ENCODE peak calls at places on chromosomes 4 and X, in five cellular contexts. Y is PC-3, T is GM23338, V is activated B cell treated with CpG ODN at 0.5 μM for 24 hours, K is GM12878. X is an unnamed sample.

GRCh38 chrX:100719139-100719538 is 12.8 kb downstream of the SYTL4 start:
- DNase-seq in V (no peak), K (no peak), Y (no peak), T (no peak), X (no peak)

GRCh38 chr4:112563431-112564200 is 47.6 kb upstream of the NEUROG2 start:
- DNase-seq in V (no peak), T (no peak), Y (no peak), K (no peak), X (no peak)

GRCh38 chr4:6649216-6649615 is 8.7 kb downstream of the MRFAP1 start:
- DNase-seq in Y (no peak), V (no peak), K (no peak), T (peak), X (no peak)

GRCh38 chrX:101377542-101377941 is 8.4 kb downstream of the BTK start:
- DNase-seq in K (no peak), T (no peak), Y (no peak), V (no peak), X (no peak)

GRCh38 chrX:52422884-52423283 is 54.1 kb downstream of the XAGE2 start:
- DNase-seq in Y (peak), T (no peak), V (no peak), K (no peak), X (no peak)

GRCh38 chrX:22520128-22520828 is 247.6 kb downstream of the CBLL2 start:
- DNase-seq in K (no peak), Y (peak), T (no peak), V (no peak), X (no peak)

GRCh38 chrX:11704725-11705495 is 39.2 kb upstream of the ARHGAP6 start:
- DNase-seq in Y (no peak), K (no peak), T (peak), V (no peak), X (no peak)

GRCh38 chrX:114906978-114907510 is 110.4 kb downstream of the IL13RA2 start:
- DNase-seq in K (no peak), Y (no peak), V (no peak), T (peak), X (no peak)

GRCh38 chrX:23557070-23557469 is 110.2 kb upstream of the PRDX4 start:
- DNase-seq in V (no peak), T (no peak), K (no peak), Y (no peak), X (no peak)

GRCh38 chr4:97587912-97588311 is 555.4 kb downstream of the STPG2 start:
- DNase-seq in Y (peak), V (no peak), T (no peak), K (no peak), X (no peak)

GRCh38 chr4:38867478-38868054 is at the start of gene FAM114A1:
- DNase-seq in V (peak), Y (peak), K (no peak), T (peak), X (peak)

GRCh38 chrX:42398967-42399631 is 378.9 kb downstream of the PPP1R2C start:
- DNase-seq in Y (no peak), V (no peak), K (no peak), T (no peak), X (no peak)

GRCh38 chrX:51332188-51332942 is at the start of gene NUDT10:
- DNase-seq in T (peak), Y (no peak), V (peak), K (no peak), X (no peak)

GRCh38 chr4:1983846-1984405 is 24.8 kb downstream of the NELFA start:
- DNase-seq in V (no peak), T (no peak), Y (no peak), K (no peak), X (no peak)

GRCh38 chr4:17516980-17517379 is 2.0 kb downstream of the CLRN2 start:
- DNase-seq in K (no peak), V (no peak), Y (no peak), T (no peak), X (no peak)

GRCh38 chrX:33307954-33308353 is 96.6 kb upstream of the DMD start:
- DNase-seq in T (no peak), V (no peak), Y (peak), K (no peak), X (no peak)

GRCh38 chrX:101642086-101642485 is 17.6 kb downstream of the ARMCX2 start:
- DNase-seq in K (no peak), Y (no peak), T (no peak), V (no peak), X (no peak)

GRCh38 chr4:113468165-113469022 is 293.1 kb downstream of the CAMK2D start:
- DNase-seq in T (peak), Y (peak), V (no peak), K (no peak), X (no peak)

GRCh38 chr4:180828455-180829018 is 1414.7 kb upstream of the TENM3 start:
- DNase-seq in T (peak), Y (peak), V (no peak), K (no peak), X (no peak)

DNA sequence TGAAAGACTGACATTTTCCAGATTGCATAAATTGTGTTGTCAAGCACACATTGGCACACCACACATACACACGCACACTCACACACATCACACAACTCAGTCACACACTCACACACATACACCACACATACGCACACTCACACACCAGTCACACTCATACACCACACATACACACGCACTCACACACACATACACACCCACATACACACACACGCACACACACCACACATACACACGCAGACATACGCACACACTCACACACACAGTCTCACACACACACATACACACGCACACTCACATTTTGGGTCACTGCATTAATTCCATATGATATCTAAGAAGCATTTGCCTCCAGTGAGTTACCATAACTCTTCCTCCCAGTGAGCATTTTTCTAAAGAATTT is 578.3 kb upstream of the FRG1 start:
- DNase-seq in K (no peak), Y (no peak), T (no peak), V (no peak), X (no peak)
- TF ChIP-seq CTCF in K (no peak), Y (no peak), T (no peak), V (no peak), X (no peak)

DNA sequence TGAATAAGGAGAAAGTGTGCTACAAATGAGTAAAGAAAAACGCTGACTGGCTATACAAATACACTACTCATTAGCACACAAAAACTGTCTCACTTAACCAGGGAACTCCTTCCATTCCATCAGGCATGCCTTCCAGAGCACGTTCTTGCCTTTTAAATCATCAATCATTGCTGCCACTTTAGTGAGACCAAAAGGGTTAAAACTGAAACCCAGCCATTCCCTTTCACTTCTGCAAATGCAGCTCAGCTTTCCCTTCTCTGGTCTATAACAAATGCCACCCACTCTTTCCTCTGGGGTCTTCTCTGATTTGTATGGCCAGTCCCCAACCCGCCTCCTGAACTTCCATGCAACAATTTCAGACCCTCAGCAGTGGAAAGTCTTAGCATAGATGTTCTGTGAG is 231.5 kb downstream of the TRIML1 start:
- DNase-seq in Y (no peak), T (no peak), K (no peak), V (no peak), X (no peak)
- TF ChIP-seq CTCF in Y (no peak), T (no peak), K (no peak), V (no peak), X (no peak)

DNA sequence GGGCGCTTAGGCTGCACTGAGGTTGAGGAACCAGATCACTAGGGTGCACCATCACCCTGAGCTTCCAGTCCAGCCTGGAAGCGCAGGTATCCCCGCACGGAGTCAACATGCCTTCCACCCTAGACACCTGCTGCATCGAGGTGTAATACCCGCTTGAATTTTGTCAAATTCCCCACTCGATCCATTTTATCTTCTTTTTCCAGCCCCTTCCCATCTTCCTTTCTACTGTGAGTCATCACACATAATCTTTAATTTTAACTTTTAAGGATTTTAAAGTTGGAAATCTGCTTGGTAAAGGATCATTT is 824 bp downstream of the PLK4 start:
- DNase-seq in V (no peak), T (no peak), K (no peak), Y (no peak), X (no peak)
- TF ChIP-seq CTCF in V (no peak), T (peak), K (no peak), Y (peak), X (no peak)

DNA sequence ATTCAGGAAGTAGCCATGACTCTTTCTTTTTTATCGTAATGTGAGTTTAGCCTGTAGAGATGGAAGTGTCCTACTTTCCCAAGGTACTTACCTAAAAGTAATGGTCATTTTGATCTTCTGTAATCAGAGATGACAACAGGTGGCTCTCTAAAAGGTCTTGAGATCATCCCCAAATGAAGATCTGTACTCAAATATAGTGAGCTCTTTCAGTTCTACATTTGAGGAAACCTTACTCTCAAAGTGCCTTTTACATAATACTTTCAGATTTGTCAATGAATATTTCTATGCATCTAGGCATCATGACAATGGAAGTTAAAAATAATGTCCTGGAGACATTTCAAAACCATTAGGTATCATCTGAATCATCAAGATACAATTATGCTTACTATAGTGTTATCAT is 17.2 kb upstream of the MND1 start:
- DNase-seq in K (no peak), T (no peak), V (no peak), Y (no peak), X (no peak)
- TF ChIP-seq CTCF in K (no peak), T (no peak), V (no peak), Y (no peak), X (no peak)

GRCh38 chr4:139933104-139933503 is 220.9 kb downstream of the MAML3 start:
- DNase-seq in K (no peak), V (no peak), T (peak), Y (no peak), X (no peak)
- TF ChIP-seq CTCF in K (no peak), V (no peak), T (peak), Y (no peak), X (no peak)